ENCODE peak calls at places on chromosomes 16 and 17, in four cellular contexts. T is nephron progenitor cell, G is neural crest cell, K is coronary artery. Q is an unnamed sample.

GRCh38 chr17:5676012-5676411 is 91.7 kb upstream of the NLRP1 start:
- DNase-seq in T (no peak), G (no peak), K (no peak), Q (no peak)

GRCh38 chr16:68590201-68590994 is 51.3 kb downstream of the ZFP90 start:
- DNase-seq in T (peak; percentile 84), G (peak; percentile 83), K (no peak), Q (peak; percentile 85)

GRCh38 chr16:58510097-58510775 is 5.1 kb upstream of the SETD6 start:
- DNase-seq in T (no peak), G (no peak), K (no peak), Q (no peak)

GRCh38 chr17:47810200-47810821 is 11.3 kb downstream of the OSBPL7 start:
- DNase-seq in T (peak; percentile 41), G (no peak), K (no peak), Q (no peak)

GRCh38 chr17:78258323-78259229 is 27.1 kb downstream of the TMEM235 start:
- DNase-seq in T (no peak), G (no peak), K (no peak), Q (peak; percentile 47)

GRCh38 chr16:27377666-27378485 is 24.1 kb upstream of the IL21R start:
- DNase-seq in T (no peak), G (no peak), K (no peak), Q (no peak)

GRCh38 chr16:78952630-78953029 is 647.9 kb downstream of the MAF start:
- DNase-seq in T (no peak), G (no peak), K (no peak), Q (no peak)

GRCh38 chr16:74999683-75000480 is 1.1 kb downstream of the ZNRF1 start:
- DNase-seq in T (peak; percentile 48), G (peak; percentile 7), K (no peak), Q (peak; percentile 27)

GRCh38 chr17:43550754-43551153 is 4.6 kb upstream of the ETV4 start:
- DNase-seq in T (no peak), G (no peak), K (no peak), Q (no peak)

GRCh38 chr17:72134560-72135399 is 14.0 kb downstream of the SOX9 start:
- DNase-seq in T (no peak), G (no peak), K (no peak), Q (no peak)

GRCh38 chr16:23374721-23375120 is 72.6 kb downstream of the SCNN1B start:
- DNase-seq in T (no peak), G (no peak), K (no peak), Q (no peak)

GRCh38 chr16:84224554-84224953 is 15.3 kb downstream of the KCNG4 start:
- DNase-seq in T (no peak), G (no peak), K (no peak), Q (no peak)

GRCh38 chr17:27551701-27552466 is 79.1 kb upstream of the LGALS9 start:
- DNase-seq in T (no peak), G (no peak), K (no peak), Q (no peak)

GRCh38 chr17:59154721-59155438 is at the start of gene SKA2:
- DNase-seq in T (peak; percentile 94), G (peak; percentile 91), K (peak; percentile 99), Q (peak; percentile 92)

GRCh38 chr16:57536306-57537193 is at the start of gene CCDC102A:
- DNase-seq in T (peak; percentile 38), G (peak; percentile 57), K (peak; percentile 76), Q (no peak)

DNA sequence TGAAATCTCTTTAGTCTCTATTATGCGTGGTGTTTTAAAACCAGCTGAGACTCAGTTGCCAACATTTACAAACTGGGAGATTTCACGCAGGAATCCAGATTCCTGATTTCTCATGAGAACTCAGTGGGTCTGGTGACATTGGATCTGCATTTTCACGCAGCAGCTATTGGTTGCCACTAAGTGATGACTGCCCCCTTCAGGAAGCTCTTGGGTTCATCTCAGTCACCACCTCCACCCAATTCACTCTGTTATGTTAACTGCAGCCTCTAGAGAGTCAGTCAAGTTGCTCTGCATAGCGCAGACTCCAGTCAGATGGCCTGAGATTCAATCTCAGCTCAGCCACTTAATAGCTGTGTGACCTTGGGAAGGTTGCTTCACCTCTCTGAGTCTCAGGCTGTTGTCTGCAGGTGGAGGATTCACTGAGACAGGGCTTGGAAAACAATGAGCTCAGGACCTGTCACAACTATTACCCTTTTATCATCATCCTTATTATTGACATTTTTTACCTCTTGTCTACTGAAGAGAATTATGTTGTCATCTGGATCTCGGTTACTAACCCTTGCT is 6.4 kb downstream of the SHISA9 start:
- DNase-seq in T (no peak), G (no peak), K (no peak), Q (no peak)
- TF ChIP-seq CTCF in T (no peak), G (peak; percentile 34), K (no peak), Q (no peak)

GRCh38 chr16:13919330-13919682 is 648 bp upstream of the ERCC4 start:
- DNase-seq in T (no peak), G (no peak), K (no peak), Q (no peak)
- TF ChIP-seq CTCF in T (no peak), G (no peak), K (no peak), Q (no peak)

GRCh38 chr16:64051826-64052225 is 1070.0 kb downstream of the CDH11 start:
- DNase-seq in T (no peak), G (no peak), K (no peak), Q (peak; percentile 10)
- TF ChIP-seq CTCF in T (peak; percentile 31), G (peak; percentile 70), K (no peak), Q (no peak)

GRCh38 chr17:45315583-45316270 is 1.1 kb downstream of the MAP3K14 start:
- DNase-seq in T (no peak), G (no peak), K (no peak), Q (no peak)

GRCh38 chr17:45314761-45315549 is 1.9 kb downstream of the MAP3K14 start:
- DNase-seq in T (no peak), G (no peak), K (no peak), Q (no peak)

GRCh38 chr17:45317113-45317820 is 447 bp upstream of the MAP3K14 start:
- DNase-seq in T (peak; percentile 100), G (peak; percentile 99), K (peak; percentile 100), Q (peak; percentile 99)

GRCh38 chr17:45318561-45319230 is 1.9 kb upstream of the MAP3K14 start:
- DNase-seq in T (no peak), G (no peak), K (no peak), Q (no peak)

DNA sequence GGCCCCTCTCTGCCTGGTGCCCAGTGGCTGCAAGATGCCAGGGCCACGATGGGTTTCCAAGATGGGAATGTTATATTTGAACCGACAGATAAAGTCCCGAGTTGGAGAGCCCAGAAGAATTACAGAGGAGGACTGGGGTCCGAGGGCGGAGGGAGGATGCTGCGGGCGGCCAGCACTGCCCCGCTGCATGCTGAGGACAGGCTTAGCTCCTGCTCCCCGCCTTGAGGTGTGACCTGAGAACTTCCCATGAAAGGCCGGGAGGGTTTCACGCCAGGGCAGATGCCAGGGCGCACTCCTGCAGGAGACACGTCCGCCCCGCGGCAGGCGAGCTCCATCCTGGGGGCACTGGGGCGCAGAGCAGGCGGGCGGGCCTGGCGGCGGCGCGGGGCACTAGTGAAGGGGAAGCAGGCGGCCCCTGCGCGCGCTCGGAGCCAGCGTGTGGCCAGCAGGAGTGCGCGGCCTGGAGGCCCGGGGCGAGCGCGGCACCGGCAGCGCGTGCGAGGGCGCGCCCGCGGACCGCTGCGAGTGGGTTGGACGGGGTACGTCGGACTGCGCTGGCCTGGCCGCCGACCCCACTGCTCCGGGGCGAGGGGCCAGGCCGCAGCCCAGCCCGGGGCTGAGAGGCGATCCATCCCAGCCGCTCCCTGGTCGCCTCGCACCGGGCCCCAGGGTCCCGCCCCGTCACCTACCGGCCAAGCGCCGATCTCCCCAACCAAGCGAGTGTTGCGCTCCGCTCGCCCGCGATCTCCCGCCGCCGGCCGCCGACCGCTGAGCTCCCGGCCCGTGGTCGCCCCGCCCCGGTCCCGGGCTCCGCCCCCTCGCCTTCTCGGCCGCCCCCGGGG is at the start of gene MAP3K14:
- DNase-seq in T (peak; percentile 85), G (peak; percentile 57), K (peak; percentile 85), Q (peak; percentile 70)
- TF ChIP-seq CTCF in T (no peak), G (peak; percentile 15), K (no peak), Q (no peak)

GRCh38 chr17:10843806-10844205 is 5.9 kb upstream of the PIRT start:
- DNase-seq in T (no peak), G (peak; percentile 13), K (no peak), Q (no peak)

GRCh38 chr17:10842658-10843057 is 4.8 kb upstream of the PIRT start:
- DNase-seq in T (no peak), G (no peak), K (no peak), Q (no peak)

GRCh38 chr17:10844667-10845387 is 6.9 kb upstream of the PIRT start:
- DNase-seq in T (peak; percentile 84), G (peak; percentile 64), K (no peak), Q (peak; percentile 69)

GRCh38 chr17:10845388-10845751 is 7.5 kb upstream of the PIRT start:
- DNase-seq in T (no peak), G (no peak), K (no peak), Q (no peak)
- TF ChIP-seq CTCF in T (peak; percentile 22), G (no peak), K (no peak), Q (peak; percentile 3)

DNA sequence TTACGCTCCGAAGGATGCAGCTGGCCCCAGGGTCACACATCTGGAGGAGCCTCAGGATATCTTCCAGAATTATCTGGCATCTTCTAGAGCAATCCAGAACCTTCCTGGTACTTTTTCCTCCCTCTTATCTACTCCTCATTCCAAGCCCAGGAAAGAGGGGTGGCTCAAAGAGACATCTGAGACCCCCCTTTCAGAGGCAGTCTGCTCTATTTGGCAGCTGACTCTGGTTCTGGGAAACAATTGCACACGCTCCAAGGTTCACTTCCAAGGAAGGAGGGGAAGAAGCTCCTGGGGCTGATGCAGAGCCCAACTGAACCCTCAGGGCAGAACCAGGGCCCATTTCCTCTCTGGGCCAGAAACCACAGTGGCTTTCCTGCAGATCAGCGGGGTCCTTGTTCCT is 14.9 kb downstream of the RBFOX3 start:
- DNase-seq in T (no peak), G (no peak), K (no peak), Q (no peak)
- TF ChIP-seq CTCF in T (no peak), G (no peak), K (no peak), Q (no peak)